ENCODE peak calls at places on chromosomes 5 and 9, in seven cellular contexts. P is cardiac muscle cell, D is PC-3, J is IMR-90, Q is gastrocnemius medialis, F is neural progenitor cell, Y is A673. C is an unnamed sample.

GRCh38 chr9:93134018-93134739 is at the start of gene NINJ1:
- DNase-seq in P (peak; percentile 73), D (peak; percentile 63), J (peak; percentile 60), Q (peak; percentile 56), F (peak; percentile 91), Y (peak; percentile 77), C (peak; percentile 87)

GRCh38 chr5:117954341-117954740 is 1034.0 kb downstream of the DTWD2 start:
- DNase-seq in P (no peak), D (no peak), J (peak; percentile 2), Q (no peak), F (no peak), Y (no peak), C (no peak)

GRCh38 chr5:1437452-1437851 is 7.8 kb downstream of the SLC6A3 start:
- DNase-seq in P (peak; percentile 56), D (peak; percentile 35), J (peak; percentile 26), Q (no peak), F (no peak), Y (no peak), C (peak; percentile 85)

GRCh38 chr9:6152824-6153223 is 62.8 kb upstream of the IL33 start:
- DNase-seq in P (no peak), D (peak; percentile 60), J (no peak), Q (no peak), F (no peak), Y (no peak), C (no peak)

GRCh38 chr9:133074111-133074651 is 12.4 kb downstream of the CEL start:
- DNase-seq in P (peak; percentile 39), D (no peak), J (peak; percentile 78), Q (no peak), F (no peak), Y (no peak), C (no peak)

GRCh38 chr9:97419315-97419867 is 7.5 kb downstream of the TDRD7 start:
- DNase-seq in P (peak; percentile 53), D (peak; percentile 56), J (peak; percentile 71), Q (no peak), F (no peak), Y (no peak), C (no peak)

GRCh38 chr5:155728857-155729683 is 597.9 kb upstream of the SGCD start:
- DNase-seq in P (no peak), D (no peak), J (no peak), Q (no peak), F (peak; percentile 75), Y (peak; percentile 27), C (peak; percentile 75)

GRCh38 chr5:116864157-116864837 is 289.7 kb upstream of the SEMA6A start:
- DNase-seq in P (no peak), D (no peak), J (no peak), Q (no peak), F (peak; percentile 83), Y (no peak), C (peak; percentile 89)

GRCh38 chr5:60959156-60959555 is 14.2 kb downstream of the NDUFAF2 start:
- DNase-seq in P (peak; percentile 50), D (peak; percentile 51), J (peak; percentile 40), Q (no peak), F (no peak), Y (peak; percentile 71), C (no peak)

GRCh38 chr5:150642567-150642927 is 2.1 kb downstream of the SYNPO start:
- DNase-seq in P (peak; percentile 95), D (peak; percentile 94), J (peak; percentile 88), Q (peak; percentile 75), F (peak; percentile 12), Y (no peak), C (no peak)

GRCh38 chr5:180797256-180798192 is 5.1 kb downstream of the MGAT1 start:
- DNase-seq in P (no peak), D (no peak), J (no peak), Q (no peak), F (no peak), Y (no peak), C (no peak)

GRCh38 chr5:180792965-180793287 is 9.7 kb downstream of the MGAT1 start:
- DNase-seq in P (no peak), D (no peak), J (no peak), Q (no peak), F (no peak), Y (no peak), C (no peak)

GRCh38 chr5:180798193-180798592 is 4.4 kb downstream of the MGAT1 start:
- DNase-seq in P (no peak), D (no peak), J (no peak), Q (no peak), F (no peak), Y (no peak), C (no peak)

GRCh38 chr5:180799194-180799593 is 3.4 kb downstream of the MGAT1 start:
- DNase-seq in P (no peak), D (peak; percentile 49), J (no peak), Q (no peak), F (peak; percentile 55), Y (no peak), C (peak; percentile 90)

GRCh38 chr5:180795771-180796313 is 6.8 kb downstream of the MGAT1 start:
- DNase-seq in P (no peak), D (no peak), J (no peak), Q (no peak), F (no peak), Y (no peak), C (no peak)
- H3K4me1 ChIP-seq in P (peaks cover 7% of the 10 kb centered on the region), D (peaks cover 24% of the 10 kb centered on the region), J (peaks cover 25% of the 10 kb centered on the region), Q (peaks cover 56% of the 10 kb centered on the region), F (no peaks in the 10 kb centered on the region), Y (no peaks in the 10 kb centered on the region), C (no peaks in the 10 kb centered on the region)

DNA sequence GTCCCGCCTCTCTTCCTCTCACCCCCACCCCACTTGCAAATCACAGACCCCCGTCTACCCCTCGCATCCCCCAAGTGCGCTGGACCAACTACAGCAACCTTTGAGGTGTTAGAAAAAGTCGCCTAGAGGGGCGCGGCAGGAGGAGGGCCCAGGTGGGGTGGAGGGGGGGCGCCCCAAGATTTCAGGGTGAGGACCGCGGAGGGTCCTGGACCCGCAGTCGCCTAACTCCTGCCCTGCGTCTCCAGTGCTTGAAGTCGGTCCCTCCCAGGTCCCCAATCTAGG is 381 bp upstream of the EGFLAM start:
- DNase-seq in P (no peak), D (no peak), J (no peak), Q (no peak), F (no peak), Y (no peak), C (no peak)
- H3K4me3 ChIP-seq in P (peak overlapping the region; percentile 69), D (no peak overlapping the region), J (no peak overlapping the region), Q (peak overlapping the region; percentile 79), F (peak overlapping the region; percentile 59), Y (peak overlapping the region; percentile 57), C (peak overlapping the region; percentile 77)

GRCh38 chr5:181259974-181260719 is 796 bp downstream of the TRIM52 start:
- DNase-seq in P (no peak), D (no peak), J (no peak), Q (no peak), F (no peak), Y (no peak), C (peak; percentile 46)

GRCh38 chr5:181259283-181259682 is 1.7 kb downstream of the TRIM52 start:
- DNase-seq in P (no peak), D (peak; percentile 22), J (no peak), Q (no peak), F (no peak), Y (no peak), C (peak; percentile 37)

GRCh38 chr5:181255836-181256578 is 4.9 kb downstream of the TRIM52 start:
- DNase-seq in P (peak; percentile 54), D (no peak), J (no peak), Q (no peak), F (no peak), Y (no peak), C (no peak)

GRCh38 chr5:181258576-181258975 is 2.4 kb downstream of the TRIM52 start:
- DNase-seq in P (no peak), D (no peak), J (no peak), Q (no peak), F (no peak), Y (no peak), C (no peak)

GRCh38 chr5:181255276-181255675 is 5.7 kb downstream of the TRIM52 start:
- DNase-seq in P (no peak), D (no peak), J (no peak), Q (no peak), F (no peak), Y (no peak), C (no peak)
- H3K4me1 ChIP-seq in P (peaks cover 26% of the 10 kb centered on the region), D (peaks cover 10% of the 10 kb centered on the region), J (peaks cover 5% of the 10 kb centered on the region), Q (peaks cover 76% of the 10 kb centered on the region), F (peaks cover 15% of the 10 kb centered on the region), Y (no peaks in the 10 kb centered on the region), C (no peaks in the 10 kb centered on the region)

GRCh38 chr5:143132739-143133138 is 270.7 kb downstream of the NR3C1 start:
- DNase-seq in P (no peak), D (no peak), J (no peak), Q (no peak), F (no peak), Y (no peak), C (no peak)
- H3K4me3 ChIP-seq in P (no peak overlapping the region), D (no peak overlapping the region), J (no peak overlapping the region), Q (no peak overlapping the region), F (no peak overlapping the region), Y (no peak overlapping the region), C (no peak overlapping the region)

GRCh38 chr9:18477121-18477705 is 3.3 kb downstream of the ADAMTSL1 start:
- DNase-seq in P (no peak), D (no peak), J (no peak), Q (no peak), F (no peak), Y (no peak), C (no peak)

GRCh38 chr9:18472435-18472834 is 1.5 kb upstream of the ADAMTSL1 start:
- DNase-seq in P (no peak), D (no peak), J (no peak), Q (no peak), F (no peak), Y (no peak), C (no peak)

GRCh38 chr9:18472915-18473314 is 1.0 kb upstream of the ADAMTSL1 start:
- DNase-seq in P (peak; percentile 62), D (no peak), J (no peak), Q (no peak), F (no peak), Y (no peak), C (peak; percentile 59)

GRCh38 chr9:18473551-18474279 is at the start of gene ADAMTSL1:
- DNase-seq in P (peak; percentile 71), D (no peak), J (peak; percentile 72), Q (no peak), F (peak; percentile 92), Y (peak; percentile 9), C (peak; percentile 93)

DNA sequence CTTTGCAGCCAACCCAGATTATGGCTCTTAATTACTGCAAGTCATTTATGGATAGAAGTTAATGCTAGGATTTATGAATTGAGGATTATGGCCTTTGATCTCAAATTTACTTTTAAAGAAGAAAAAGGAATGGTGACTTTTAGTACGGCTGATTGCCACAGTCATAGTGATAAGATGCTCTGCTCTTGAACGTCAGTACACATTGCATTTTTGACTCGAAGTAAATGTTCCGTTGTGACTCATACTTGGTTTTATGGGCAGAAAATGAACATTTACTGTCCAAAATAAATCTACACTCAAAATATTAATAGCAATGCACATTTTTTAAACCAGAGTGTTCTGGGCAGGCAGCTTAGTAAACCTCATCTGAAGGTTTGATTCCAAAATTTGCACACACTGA is 825 bp downstream of the ADAMTSL1 start:
- DNase-seq in P (peak; percentile 68), D (peak; percentile 60), J (peak; percentile 72), Q (no peak), F (no peak), Y (no peak), C (no peak)
- H3K4me1 ChIP-seq in P (peaks cover 39% of the 10 kb centered on the region), D (peaks cover 54% of the 10 kb centered on the region), J (peaks cover 7% of the 10 kb centered on the region), Q (peaks cover 7% of the 10 kb centered on the region), F (peaks cover 49% of the 10 kb centered on the region), Y (no peaks in the 10 kb centered on the region), C (peaks cover 3% of the 10 kb centered on the region)

C was measured in endodermal cell.